ENCODE peak calls at places on chromosome 22, in five cellular contexts. D is K562, P is SK-N-SH, E is HepG2, A is GM12878. R is an unnamed sample.

GRCh38 chr22:37999640-38000272 is 15.4 kb upstream of the SOX10 start:
- DNase-seq in D (peak), P (no peak), E (no peak), A (no peak), R (peak)

GRCh38 chr22:46577361-46578249 is 40.2 kb upstream of the CELSR1 start:
- DNase-seq in D (no peak), P (peak), E (no peak), A (no peak), R (no peak)

GRCh38 chr22:44621401-44622146 is 80.4 kb upstream of the PRR5 start:
- DNase-seq in D (no peak), P (peak), E (no peak), A (no peak), R (no peak)

GRCh38 chr22:29121124-29121523 is 48.3 kb downstream of the KREMEN1 start:
- DNase-seq in D (no peak), P (no peak), E (no peak), A (no peak), R (no peak)

GRCh38 chr22:17847360-17848078 is 73.2 kb upstream of the BID start:
- DNase-seq in D (peak), P (peak), E (no peak), A (no peak), R (peak)

GRCh38 chr22:46777609-46777970 is 15.1 kb downstream of the TBC1D22A start:
- DNase-seq in D (no peak), P (no peak), E (no peak), A (no peak), R (no peak)

GRCh38 chr22:31263896-31264295 is 28.4 kb downstream of the PIK3IP1 start:
- DNase-seq in D (no peak), P (no peak), E (no peak), A (no peak), R (no peak)

GRCh38 chr22:49208768-49209252 is 618.9 kb downstream of the BRD1 start:
- DNase-seq in D (peak), P (no peak), E (no peak), A (no peak), R (no peak)

GRCh38 chr22:17988800-17989513 is 35.4 kb downstream of the MICAL3 start:
- DNase-seq in D (no peak), P (no peak), E (no peak), A (no peak), R (no peak)

GRCh38 chr22:29377979-29378378 is 10.4 kb downstream of the AP1B1 start:
- DNase-seq in D (no peak), P (no peak), E (no peak), A (no peak), R (no peak)

GRCh38 chr22:44187652-44188230 is 7.0 kb downstream of the PARVG start:
- DNase-seq in D (no peak), P (no peak), E (no peak), A (no peak), R (no peak)

GRCh38 chr22:44917372-44918165 is 92.2 kb downstream of the PHF21B start:
- DNase-seq in D (no peak), P (no peak), E (no peak), A (no peak), R (no peak)

GRCh38 chr22:37525746-37526350 is 6.6 kb upstream of the CARD10 start:
- DNase-seq in D (no peak), P (peak), E (no peak), A (no peak), R (no peak)

GRCh38 chr22:42180349-42180842 is 49.8 kb upstream of the CYP2D6 start:
- DNase-seq in D (peak), P (no peak), E (no peak), A (no peak), R (no peak)

GRCh38 chr22:49024775-49025440 is 802.8 kb downstream of the BRD1 start:
- DNase-seq in D (no peak), P (no peak), E (no peak), A (no peak), R (no peak)

GRCh38 chr22:48704335-48704734 is 1123.3 kb downstream of the BRD1 start:
- DNase-seq in D (no peak), P (no peak), E (no peak), A (no peak), R (no peak)

GRCh38 chr22:45538284-45538683 is 35.6 kb downstream of the FBLN1 start:
- DNase-seq in D (no peak), P (no peak), E (no peak), A (no peak), R (no peak)

GRCh38 chr22:29449296-29449863 is 11.0 kb downstream of the RFPL1 start:
- DNase-seq in D (no peak), P (no peak), E (no peak), A (no peak), R (no peak)

GRCh38 chr22:29268511-29269229 is 602 bp downstream of the EWSR1 start:
- DNase-seq in D (peak), P (peak), E (peak), A (no peak), R (peak)

GRCh38 chr22:42243802-42244060 is 26.7 kb downstream of the TCF20 start:
- DNase-seq in D (no peak), P (no peak), E (no peak), A (no peak), R (no peak)

GRCh38 chr22:42001127-42001526 is 2.5 kb downstream of the WBP2NL start:
- DNase-seq in D (no peak), P (no peak), E (no peak), A (no peak), R (no peak)

GRCh38 chr22:44094751-44095302 is 70.7 kb downstream of the PARVB start:
- DNase-seq in D (no peak), P (no peak), E (no peak), A (no peak), R (no peak)

GRCh38 chr22:27123880-27124279 is 466.5 kb downstream of the MIAT start:
- DNase-seq in D (no peak), P (no peak), E (no peak), A (no peak), R (no peak)

GRCh38 chr22:40603088-40603605 is 33.4 kb downstream of the MRTFA start:
- DNase-seq in D (no peak), P (no peak), E (no peak), A (no peak), R (no peak)

GRCh38 chr22:32480238-32480637 is 5.6 kb downstream of the FBXO7 start:
- DNase-seq in D (no peak), P (no peak), E (no peak), A (no peak), R (no peak)

GRCh38 chr22:44249376-44250147 is 63.2 kb downstream of the SHISAL1 start:
- DNase-seq in D (no peak), P (no peak), E (no peak), A (no peak), R (no peak)

GRCh38 chr22:40808018-40808841 is 10.9 kb downstream of the SLC25A17 start:
- DNase-seq in D (no peak), P (no peak), E (no peak), A (no peak), R (no peak)

GRCh38 chr22:47192651-47193437 is 430.4 kb downstream of the TBC1D22A start:
- DNase-seq in D (peak), P (no peak), E (no peak), A (no peak), R (peak)

GRCh38 chr22:29626497-29627195 is 23.2 kb downstream of the NF2 start:
- DNase-seq in D (no peak), P (no peak), E (peak), A (no peak), R (no peak)

GRCh38 chr22:44330727-44331660 is 18.2 kb upstream of the SHISAL1 start:
- DNase-seq in D (no peak), P (peak), E (no peak), A (no peak), R (no peak)

GRCh38 chr22:28855355-28856094 is 27.8 kb upstream of the ZNRF3 start:
- DNase-seq in D (peak), P (peak), E (peak), A (peak), R (peak)

GRCh38 chr22:42792453-42792908 is 64.6 kb downstream of the ARFGAP3 start:
- DNase-seq in D (no peak), P (no peak), E (no peak), A (no peak), R (no peak)

GRCh38 chr22:32731372-32731771 is 70.1 kb upstream of the TIMP3 start:
- DNase-seq in D (no peak), P (no peak), E (no peak), A (no peak), R (no peak)

GRCh38 chr22:43205261-43205691 is 18.3 kb upstream of the TTLL12 start:
- DNase-seq in D (no peak), P (no peak), E (no peak), A (no peak), R (no peak)

GRCh38 chr22:27377901-27378300 is 423.7 kb downstream of the MN1 start:
- DNase-seq in D (no peak), P (no peak), E (no peak), A (no peak), R (no peak)

GRCh38 chr22:22366478-22366988 is 121.9 kb downstream of the VPREB1 start:
- DNase-seq in D (no peak), P (no peak), E (no peak), A (no peak), R (no peak)

GRCh38 chr22:43098356-43098755 is 9.2 kb upstream of the TTLL1 start:
- DNase-seq in D (no peak), P (no peak), E (no peak), A (no peak), R (no peak)

DNA sequence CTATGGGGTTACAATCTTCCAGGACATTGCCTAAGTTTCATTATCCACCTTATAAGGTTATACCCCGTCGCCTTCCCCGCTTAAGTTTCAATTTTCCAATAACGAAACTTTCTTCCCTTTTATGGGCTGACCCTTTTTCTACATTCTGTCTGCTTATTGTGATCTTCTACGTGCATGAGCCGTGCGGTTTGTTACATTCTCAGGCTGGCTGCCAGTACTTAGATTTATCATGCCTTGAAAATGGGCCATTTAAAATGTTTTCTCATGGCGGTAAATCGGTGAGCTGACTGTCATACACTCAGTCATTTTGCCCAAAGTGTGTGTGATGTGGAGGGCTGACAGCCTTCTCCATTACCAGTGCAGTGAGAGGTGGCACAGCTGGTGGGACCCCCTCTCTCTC is 23.3 kb downstream of the DGCR6L start:
- DNase-seq in D (no peak), P (no peak), E (no peak), A (no peak), R (no peak)
- TF ChIP-seq ZBTB33 in D (no peak), P (no peak), E (no peak), A (no peak), R (no peak)

DNA sequence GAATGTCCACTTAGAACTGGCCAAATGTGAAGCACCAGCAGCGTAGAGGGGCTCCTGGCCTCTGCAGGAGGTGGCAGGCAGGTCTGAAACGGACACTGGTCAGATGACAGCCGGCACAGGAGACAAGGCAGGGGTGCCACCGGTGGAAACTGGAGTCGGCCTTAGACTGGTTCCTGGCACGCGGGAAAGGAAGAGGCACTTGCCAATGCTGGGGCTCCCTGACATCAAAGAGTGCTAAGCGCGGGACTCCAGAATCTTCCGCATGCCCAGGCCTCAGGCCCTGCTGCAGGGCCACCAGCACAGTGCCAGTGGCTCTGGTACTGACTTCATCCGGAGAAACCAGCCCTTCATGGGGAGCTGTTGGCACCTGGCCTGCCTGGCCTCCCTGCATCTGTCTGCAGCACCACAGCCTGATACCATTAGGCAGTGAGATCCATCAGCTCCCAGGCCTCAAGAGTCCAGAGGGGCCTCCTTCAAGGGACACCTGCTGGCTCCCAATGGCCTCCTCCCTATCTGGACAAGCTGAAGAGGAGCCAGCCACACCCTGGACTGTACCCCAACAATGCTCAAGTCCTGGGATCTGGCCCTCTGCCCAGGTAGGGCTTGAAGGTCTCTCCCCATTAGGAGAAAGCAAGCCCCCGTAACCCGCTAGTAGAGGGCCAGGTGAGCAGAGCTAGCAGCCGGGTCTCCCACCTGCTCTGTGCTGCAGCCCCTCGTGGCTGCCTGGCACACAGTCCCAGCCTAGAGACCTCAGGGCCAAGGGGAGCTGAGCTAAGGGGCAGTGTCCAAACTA is 29.7 kb upstream of the GNB1L start:
- DNase-seq in D (no peak), P (peak), E (no peak), A (no peak), R (no peak)
- TF ChIP-seq ZBTB33 in D (no peak), P (no peak), E (no peak), A (no peak), R (no peak)

DNA sequence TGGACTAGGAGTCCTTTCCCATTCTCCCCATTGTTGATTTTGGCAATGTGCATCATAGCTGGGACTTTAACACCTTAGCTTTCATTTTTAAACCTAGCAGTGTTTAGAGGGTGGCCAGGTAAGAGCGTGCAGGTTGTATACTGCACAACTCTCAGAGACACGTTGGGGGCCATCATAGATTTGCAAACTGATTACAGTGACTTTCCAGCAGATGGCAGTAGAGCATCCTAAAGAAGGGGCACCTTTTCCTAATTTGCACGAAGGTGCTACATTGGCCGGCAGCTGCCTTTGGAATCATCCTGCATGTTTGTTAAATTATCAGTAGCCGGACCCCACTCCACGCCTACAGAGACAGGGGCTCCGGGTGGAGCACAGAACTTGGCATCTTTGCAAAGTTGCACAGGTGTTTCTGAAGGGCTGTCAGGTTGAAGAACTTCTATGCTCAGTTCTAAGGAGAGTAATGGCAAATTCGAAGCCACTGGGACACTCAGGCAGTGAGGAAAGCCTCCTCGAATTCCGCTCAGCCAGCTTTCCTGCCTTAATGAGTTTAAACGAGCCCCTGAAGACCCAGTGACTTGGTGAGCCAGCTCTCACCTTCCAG is 7.7 kb downstream of the LHFPL7 start:
- DNase-seq in D (peak), P (peak), E (peak), A (no peak), R (no peak)
- TF ChIP-seq ZBTB33 in D (no peak), P (no peak), E (no peak), A (no peak), R (no peak)

DNA sequence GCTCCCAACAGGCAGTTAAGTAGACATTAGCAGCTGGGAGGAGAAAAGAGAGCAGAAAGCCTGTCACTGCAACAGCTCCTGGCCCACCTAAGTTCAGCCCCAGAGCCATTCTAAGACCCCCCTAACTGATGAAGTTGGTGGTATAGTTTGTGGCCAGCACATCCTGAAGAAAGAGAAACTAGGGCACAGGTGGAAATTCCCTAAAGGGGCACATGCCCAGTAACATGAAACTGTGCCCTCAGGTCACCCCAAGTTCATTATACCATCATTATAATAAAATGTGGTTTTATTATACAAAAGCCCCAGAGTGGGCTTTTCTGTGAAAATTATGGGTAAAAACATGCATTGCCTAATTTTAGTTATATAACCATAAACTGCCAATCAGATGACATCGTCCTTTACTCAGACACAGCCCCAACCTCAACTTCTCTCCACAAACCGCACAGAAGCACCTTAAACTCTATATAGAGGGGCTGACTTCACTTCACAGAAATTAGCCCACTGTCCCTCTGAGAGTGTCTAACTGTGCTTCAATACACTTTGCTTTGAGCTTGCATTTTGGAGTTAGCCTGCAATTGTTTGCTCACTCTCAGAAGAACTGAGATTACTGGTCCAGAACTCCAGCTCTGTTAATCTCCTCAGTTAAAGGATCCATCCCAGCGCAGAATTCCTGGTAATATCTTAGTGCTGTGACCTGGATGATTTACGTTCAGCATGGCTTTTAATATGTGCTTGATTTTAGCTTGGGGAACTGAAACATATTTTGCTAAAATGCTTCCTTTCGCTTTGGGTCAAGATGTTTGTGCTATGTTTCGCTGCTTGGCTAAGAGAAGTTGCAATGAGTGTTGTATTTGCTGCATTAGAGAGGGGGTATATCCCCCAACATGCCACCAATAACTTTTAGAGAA is 1.8 kb upstream of the APOL3 start:
- DNase-seq in D (no peak), P (no peak), E (no peak), A (peak), R (no peak)
- TF ChIP-seq ZBTB33 in D (no peak), P (no peak), E (no peak), A (no peak), R (no peak)

R was measured in HCT116.